ENCODE peak calls at places on chromosome 1, in seven cellular contexts. T is fibroblast of mammary gland; P is ovary; F is brain microvascular endothelial cell; R is cardiac fibroblast; B is C1 segment of cervical spinal cord; G is activated CD4-positive, alpha-beta T cell treated with anti-CD3 and anti-CD28 coated beads, Interleukin-2, amount 10 ng/mL, durations not matched to agents 7 days and 5 days. Z is an unnamed sample.

GRCh38 chr1:225565845-225566244 is 87.1 kb downstream of the ENAH start:
- DNase-seq in B (no peak), R (peak; percentile 72), T (peak; percentile 86), G (no peak), P (no peak), F (no peak), Z (no peak)

GRCh38 chr1:45005761-45006160 is 5.4 kb downstream of the HECTD3 start:
- DNase-seq in F (no peak), R (no peak), B (no peak), T (no peak), G (no peak), P (no peak), Z (no peak)

GRCh38 chr1:65141394-65141793 is 6.6 kb upstream of the AK4 start:
- DNase-seq in B (no peak), P (no peak), R (peak; percentile 68), T (peak; percentile 79), G (no peak), F (peak; percentile 34), Z (no peak)

GRCh38 chr1:24763671-24764070 is 18.4 kb downstream of the CLIC4 start:
- DNase-seq in T (no peak), G (no peak), P (no peak), F (no peak), B (no peak), R (no peak), Z (no peak)

GRCh38 chr1:42171679-42172266 is 7.2 kb upstream of the GUCA2A start:
- DNase-seq in T (no peak), G (no peak), F (no peak), B (no peak), P (no peak), R (no peak), Z (no peak)

GRCh38 chr1:16324456-16324890 is 27.8 kb downstream of the FBXO42 start:
- DNase-seq in G (no peak), R (peak; percentile 77), T (peak; percentile 84), B (no peak), P (no peak), F (peak; percentile 76), Z (no peak)

GRCh38 chr1:154565876-154566275 is 1.7 kb upstream of the CHRNB2 start:
- DNase-seq in P (no peak), T (no peak), G (no peak), R (no peak), B (no peak), F (no peak), Z (no peak)

GRCh38 chr1:90487040-90487439 is 230.1 kb downstream of the BARHL2 start:
- DNase-seq in T (no peak), G (no peak), F (no peak), B (no peak), P (no peak), R (no peak), Z (no peak)

GRCh38 chr1:180136311-180136967 is 18.2 kb upstream of the QSOX1 start:
- DNase-seq in T (no peak), R (peak; percentile 30), G (no peak), B (no peak), F (no peak), P (no peak), Z (no peak)

GRCh38 chr1:12359734-12360133 is 129.9 kb downstream of the VPS13D start:
- DNase-seq in T (no peak), F (no peak), P (no peak), B (no peak), G (no peak), R (no peak), Z (no peak)